ENCODE peak calls at places on chromosomes 16 and 17, in four cellular contexts. One of them, this sample, is unnamed.

GRCh38 chr16:14119799-14120198 is 48.7 kb downstream of the MRTFB start:
- DNase-seq in iris pigment epithelial cell: no peak
- DNase-seq in AG08395: no peak
- DNase-seq in activated naive CD4-positive, alpha-beta T cell treated with anti-CD3 and anti-CD28 coated beads, Interleukin-2, amount 50 U/mL, for 16 hours: no peak
- DNase-seq in this sample: no peak

GRCh38 chr17:75124041-75124818 is 7.3 kb downstream of the NT5C start:
- DNase-seq in iris pigment epithelial cell: peak; percentile 67
- DNase-seq in AG08395: no peak
- DNase-seq in activated naive CD4-positive, alpha-beta T cell treated with anti-CD3 and anti-CD28 coated beads, Interleukin-2, amount 50 U/mL, for 16 hours: peak; percentile 63
- DNase-seq in this sample: peak; percentile 34

GRCh38 chr16:608019-608418 is 18.2 kb downstream of the RAB40C start:
- DNase-seq in iris pigment epithelial cell: no peak
- DNase-seq in AG08395: no peak
- DNase-seq in activated naive CD4-positive, alpha-beta T cell treated with anti-CD3 and anti-CD28 coated beads, Interleukin-2, amount 50 U/mL, for 16 hours: peak; percentile 40
- DNase-seq in this sample: no peak

GRCh38 chr17:27555364-27555763 is 75.6 kb upstream of the LGALS9 start:
- DNase-seq in iris pigment epithelial cell: no peak
- DNase-seq in AG08395: no peak
- DNase-seq in activated naive CD4-positive, alpha-beta T cell treated with anti-CD3 and anti-CD28 coated beads, Interleukin-2, amount 50 U/mL, for 16 hours: no peak
- DNase-seq in this sample: no peak

GRCh38 chr16:49701867-49702494 is 153.9 kb downstream of the ZNF423 start:
- DNase-seq in iris pigment epithelial cell: peak; percentile 20
- DNase-seq in AG08395: no peak
- DNase-seq in activated naive CD4-positive, alpha-beta T cell treated with anti-CD3 and anti-CD28 coated beads, Interleukin-2, amount 50 U/mL, for 16 hours: no peak
- DNase-seq in this sample: peak; percentile 64

GRCh38 chr16:84156342-84156784 is 11.3 kb downstream of the DNAAF1 start:
- DNase-seq in iris pigment epithelial cell: no peak
- DNase-seq in AG08395: no peak
- DNase-seq in activated naive CD4-positive, alpha-beta T cell treated with anti-CD3 and anti-CD28 coated beads, Interleukin-2, amount 50 U/mL, for 16 hours: no peak
- DNase-seq in this sample: no peak

GRCh38 chr16:72978212-72978611 is 69.7 kb downstream of the ZFHX3 start:
- DNase-seq in iris pigment epithelial cell: peak; percentile 23
- DNase-seq in AG08395: no peak
- DNase-seq in activated naive CD4-positive, alpha-beta T cell treated with anti-CD3 and anti-CD28 coated beads, Interleukin-2, amount 50 U/mL, for 16 hours: no peak
- DNase-seq in this sample: peak; percentile 80

GRCh38 chr17:69331746-69332145 is 4.8 kb upstream of the ABCA5 start:
- DNase-seq in iris pigment epithelial cell: no peak
- DNase-seq in AG08395: no peak
- DNase-seq in activated naive CD4-positive, alpha-beta T cell treated with anti-CD3 and anti-CD28 coated beads, Interleukin-2, amount 50 U/mL, for 16 hours: no peak
- DNase-seq in this sample: no peak

GRCh38 chr17:68682913-68683312 is 81.7 kb upstream of the FAM20A start:
- DNase-seq in iris pigment epithelial cell: no peak
- DNase-seq in AG08395: no peak
- DNase-seq in activated naive CD4-positive, alpha-beta T cell treated with anti-CD3 and anti-CD28 coated beads, Interleukin-2, amount 50 U/mL, for 16 hours: no peak
- DNase-seq in this sample: no peak

GRCh38 chr16:19555938-19556778 is 655 bp downstream of the VPS35L start:
- DNase-seq in iris pigment epithelial cell: peak; percentile 31
- DNase-seq in AG08395: peak; percentile 18
- DNase-seq in activated naive CD4-positive, alpha-beta T cell treated with anti-CD3 and anti-CD28 coated beads, Interleukin-2, amount 50 U/mL, for 16 hours: peak; percentile 17
- DNase-seq in this sample: peak; percentile 37

GRCh38 chr17:283911-284675 is 68.5 kb downstream of the RPH3AL start:
- DNase-seq in iris pigment epithelial cell: no peak
- DNase-seq in AG08395: no peak
- DNase-seq in activated naive CD4-positive, alpha-beta T cell treated with anti-CD3 and anti-CD28 coated beads, Interleukin-2, amount 50 U/mL, for 16 hours: no peak
- DNase-seq in this sample: no peak

GRCh38 chr17:31877911-31878702 is 19.1 kb upstream of the COPRS start:
- DNase-seq in iris pigment epithelial cell: peak; percentile 55
- DNase-seq in AG08395: no peak
- DNase-seq in activated naive CD4-positive, alpha-beta T cell treated with anti-CD3 and anti-CD28 coated beads, Interleukin-2, amount 50 U/mL, for 16 hours: peak; percentile 25
- DNase-seq in this sample: peak; percentile 96

GRCh38 chr17:60060474-60060873 is 18.2 kb downstream of the HEATR6 start:
- DNase-seq in iris pigment epithelial cell: no peak
- DNase-seq in AG08395: no peak
- DNase-seq in activated naive CD4-positive, alpha-beta T cell treated with anti-CD3 and anti-CD28 coated beads, Interleukin-2, amount 50 U/mL, for 16 hours: no peak
- DNase-seq in this sample: no peak

GRCh38 chr17:65963179-65963578 is 228.8 kb downstream of the CEP112 start:
- DNase-seq in iris pigment epithelial cell: no peak
- DNase-seq in AG08395: no peak
- DNase-seq in activated naive CD4-positive, alpha-beta T cell treated with anti-CD3 and anti-CD28 coated beads, Interleukin-2, amount 50 U/mL, for 16 hours: no peak
- DNase-seq in this sample: no peak

GRCh38 chr16:67084345-67085028 is 25.3 kb upstream of the PHAF1 start:
- DNase-seq in iris pigment epithelial cell: peak; percentile 79
- DNase-seq in AG08395: no peak
- DNase-seq in activated naive CD4-positive, alpha-beta T cell treated with anti-CD3 and anti-CD28 coated beads, Interleukin-2, amount 50 U/mL, for 16 hours: no peak
- DNase-seq in this sample: peak; percentile 78

GRCh38 chr17:38877130-38877851 is 7.4 kb downstream of the LASP1 start:
- DNase-seq in iris pigment epithelial cell: no peak
- DNase-seq in AG08395: no peak
- DNase-seq in activated naive CD4-positive, alpha-beta T cell treated with anti-CD3 and anti-CD28 coated beads, Interleukin-2, amount 50 U/mL, for 16 hours: peak; percentile 40
- DNase-seq in this sample: no peak

GRCh38 chr16:82874251-82874650 is 247.5 kb downstream of the CDH13 start:
- DNase-seq in iris pigment epithelial cell: peak; percentile 26
- DNase-seq in AG08395: no peak
- DNase-seq in activated naive CD4-positive, alpha-beta T cell treated with anti-CD3 and anti-CD28 coated beads, Interleukin-2, amount 50 U/mL, for 16 hours: no peak
- DNase-seq in this sample: peak; percentile 16

GRCh38 chr16:73213761-73214480 is 166.0 kb upstream of the ZFHX3 start:
- DNase-seq in iris pigment epithelial cell: no peak
- DNase-seq in AG08395: no peak
- DNase-seq in activated naive CD4-positive, alpha-beta T cell treated with anti-CD3 and anti-CD28 coated beads, Interleukin-2, amount 50 U/mL, for 16 hours: no peak
- DNase-seq in this sample: no peak

GRCh38 chr16:20940864-20941634 is 40.5 kb downstream of the LYRM1 start:
- DNase-seq in iris pigment epithelial cell: no peak
- DNase-seq in AG08395: no peak
- DNase-seq in activated naive CD4-positive, alpha-beta T cell treated with anti-CD3 and anti-CD28 coated beads, Interleukin-2, amount 50 U/mL, for 16 hours: no peak
- DNase-seq in this sample: no peak

GRCh38 chr16:5838071-5838470 is 740.5 kb upstream of the EEF2KMT start:
- DNase-seq in iris pigment epithelial cell: no peak
- DNase-seq in AG08395: no peak
- DNase-seq in activated naive CD4-positive, alpha-beta T cell treated with anti-CD3 and anti-CD28 coated beads, Interleukin-2, amount 50 U/mL, for 16 hours: no peak
- DNase-seq in this sample: no peak